ENCODE peak calls at places on chromosomes 12 and 14, in seven cellular contexts. V, A, C, I, J, G and N are unnamed samples.

GRCh38 chr12:68416350-68416749 is 84.2 kb upstream of the MDM1 start:
- DNase-seq in V (no peak), A (no peak), C (no peak), I (no peak), J (no peak), G (no peak), N (no peak)

GRCh38 chr12:58916891-58917570 is 3.3 kb downstream of the LRIG3 start:
- DNase-seq in V (no peak), A (peak), C (peak), I (no peak), J (peak), G (no peak), N (no peak)

GRCh38 chr12:95201056-95201670 is 16.1 kb downstream of the FGD6 start:
- DNase-seq in V (no peak), A (peak), C (peak), I (no peak), J (no peak), G (peak), N (no peak)

GRCh38 chr12:25072901-25073645 is 121.9 kb downstream of the DNAI7 start:
- DNase-seq in V (no peak), A (no peak), C (peak), I (no peak), J (no peak), G (no peak), N (no peak)

GRCh38 chr14:104249706-104250105 is 111.3 kb downstream of the KIF26A start:
- DNase-seq in V (no peak), A (no peak), C (no peak), I (peak), J (no peak), G (no peak), N (no peak)

GRCh38 chr12:93091851-93092558 is 162.9 kb upstream of the EEA1 start:
- DNase-seq in V (no peak), A (no peak), C (no peak), I (no peak), J (no peak), G (no peak), N (no peak)

GRCh38 chr12:69405466-69405865 is 45.9 kb downstream of the YEATS4 start:
- DNase-seq in V (no peak), A (peak), C (peak), I (no peak), J (no peak), G (peak), N (no peak)

GRCh38 chr14:106380740-106381139 is 854.4 kb downstream of the TMEM121 start:
- DNase-seq in V (no peak), A (no peak), C (no peak), I (no peak), J (no peak), G (no peak), N (no peak)

GRCh38 chr14:105582639-105583038 is 56.3 kb downstream of the TMEM121 start:
- DNase-seq in V (no peak), A (no peak), C (peak), I (peak), J (peak), G (no peak), N (no peak)

GRCh38 chr12:71438670-71439361 is 782 bp upstream of the LGR5 start:
- DNase-seq in V (no peak), A (peak), C (no peak), I (peak), J (peak), G (no peak), N (no peak)

GRCh38 chr12:64522316-64522715 is 70.4 kb downstream of the TBK1 start:
- DNase-seq in V (no peak), A (peak), C (peak), I (no peak), J (no peak), G (no peak), N (no peak)

GRCh38 chr12:66143868-66144267 is 13.3 kb upstream of the LLPH start:
- DNase-seq in V (no peak), A (no peak), C (no peak), I (no peak), J (no peak), G (no peak), N (no peak)

GRCh38 chr14:20262642-20263128 is 23.6 kb downstream of the OR11H4 start:
- DNase-seq in V (no peak), A (peak), C (peak), I (no peak), J (peak), G (no peak), N (no peak)

GRCh38 chr14:103574707-103575285 is 12.0 kb downstream of the COA8 start:
- DNase-seq in V (no peak), A (no peak), C (no peak), I (no peak), J (no peak), G (no peak), N (no peak)

GRCh38 chr12:123237646-123238329 is 4.6 kb downstream of the MTRFR start:
- DNase-seq in V (no peak), A (peak), C (peak), I (peak), J (peak), G (peak), N (no peak)

GRCh38 chr14:103099081-103099732 is 4.7 kb downstream of the EXOC3L4 start:
- DNase-seq in V (no peak), A (no peak), C (no peak), I (no peak), J (no peak), G (no peak), N (no peak)

GRCh38 chr14:105143451-105144230 is 24.9 kb downstream of the JAG2 start:
- DNase-seq in V (no peak), A (no peak), C (no peak), I (peak), J (no peak), G (no peak), N (no peak)

GRCh38 chr14:65356327-65356836 is 56.1 kb upstream of the FUT8 start:
- DNase-seq in V (no peak), A (peak), C (peak), I (peak), J (peak), G (peak), N (peak)

GRCh38 chr14:24332094-24332983 is 2.5 kb downstream of the ADCY4 start:
- DNase-seq in V (no peak), A (peak), C (peak), I (peak), J (peak), G (peak), N (peak)

DNA sequence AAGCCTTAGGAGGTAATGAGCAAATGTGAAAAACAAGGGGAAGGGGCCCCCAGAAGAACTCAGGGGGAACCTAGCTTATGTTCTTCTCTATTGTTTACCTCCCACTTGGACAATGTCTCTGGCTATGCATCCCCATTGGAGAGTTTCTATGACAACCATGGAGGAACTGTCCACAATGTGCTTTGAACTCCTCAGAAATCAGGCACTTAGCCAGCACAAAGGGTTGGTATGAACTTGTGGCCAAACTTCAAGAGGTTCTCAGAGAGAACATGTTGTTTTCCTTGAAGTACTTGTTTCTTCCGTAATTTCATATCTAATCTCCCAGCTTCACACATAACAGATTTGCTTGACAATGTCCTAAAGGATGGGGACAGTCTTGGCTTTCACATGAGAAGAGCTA is 202.7 kb upstream of the PELI2 start:
- DNase-seq in V (no peak), A (no peak), C (no peak), I (no peak), J (no peak), G (no peak), N (no peak)
- H4K8ac ChIP-seq in V (no peak), A (no peak), C (no peak), I (no peak), J (no peak), G (no peak), N (no peak)

DNA sequence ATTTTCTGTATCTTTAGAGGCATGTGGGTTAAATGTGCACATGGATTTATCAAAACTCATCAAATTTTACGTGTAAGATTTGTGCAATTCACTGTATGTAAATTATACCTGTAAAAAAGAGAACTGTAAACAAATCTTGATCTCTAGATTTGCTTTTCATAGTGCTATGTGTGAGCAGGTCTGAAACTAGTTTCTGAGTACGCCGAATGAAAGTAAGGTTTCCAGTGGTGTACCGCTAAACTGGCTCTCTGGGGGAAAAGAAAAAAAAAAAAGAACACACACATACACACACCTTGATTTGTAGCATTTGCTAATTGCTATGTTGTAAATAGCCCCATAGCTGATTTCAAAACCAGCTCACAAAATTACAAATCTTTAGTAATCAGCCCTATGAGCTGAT is 8.6 kb upstream of the SLC41A2 start:
- DNase-seq in V (no peak), A (no peak), C (no peak), I (no peak), J (no peak), G (no peak), N (no peak)
- H4K8ac ChIP-seq in V (no peak), A (no peak), C (no peak), I (no peak), J (no peak), G (no peak), N (no peak)

GRCh38 chr12:121810234-121810817 is 6.5 kb downstream of the SETD1B start:
- DNase-seq in V (no peak), A (no peak), C (no peak), I (no peak), J (no peak), G (no peak), N (no peak)
- H4K8ac ChIP-seq in V (no peak), A (peak), C (no peak), I (no peak), J (no peak), G (no peak), N (no peak)

GRCh38 chr12:27455589-27455988 is 9.1 kb downstream of the SMCO2 start:
- DNase-seq in V (no peak), A (no peak), C (no peak), I (no peak), J (no peak), G (no peak), N (no peak)
- H4K8ac ChIP-seq in V (no peak), A (no peak), C (no peak), I (no peak), J (no peak), G (no peak), N (no peak)

DNA sequence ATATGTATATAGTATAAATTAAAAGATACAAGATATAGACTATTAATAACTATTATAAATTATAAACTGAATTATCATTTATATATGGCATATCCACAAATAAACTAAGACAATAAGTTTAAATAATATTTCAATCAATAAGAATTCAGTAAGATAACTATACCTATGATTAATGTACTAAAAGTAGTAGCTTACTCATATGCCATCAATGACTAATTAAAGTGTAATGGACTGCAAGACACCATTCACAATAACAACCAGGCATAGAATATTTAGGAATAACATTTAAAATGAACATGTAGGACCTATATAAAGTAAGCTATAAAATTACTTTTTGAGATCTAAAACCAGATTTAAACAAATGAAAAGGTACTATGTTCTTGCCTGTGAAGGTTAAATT is 18.8 kb downstream of the KCNC2 start:
- DNase-seq in V (no peak), A (no peak), C (no peak), I (no peak), J (no peak), G (no peak), N (no peak)
- H4K8ac ChIP-seq in V (no peak), A (no peak), C (no peak), I (no peak), J (no peak), G (no peak), N (no peak)

GRCh38 chr14:76118594-76118993 is 33.1 kb upstream of the GPATCH2L start:
- DNase-seq in V (no peak), A (no peak), C (no peak), I (no peak), J (no peak), G (no peak), N (no peak)

GRCh38 chr14:76123426-76124095 is 28.2 kb upstream of the GPATCH2L start:
- DNase-seq in V (no peak), A (no peak), C (no peak), I (no peak), J (peak), G (no peak), N (no peak)

GRCh38 chr14:76125506-76125905 is 26.2 kb upstream of the GPATCH2L start:
- DNase-seq in V (no peak), A (no peak), C (no peak), I (no peak), J (no peak), G (no peak), N (no peak)

GRCh38 chr14:76117789-76118188 is 33.9 kb upstream of the GPATCH2L start:
- DNase-seq in V (no peak), A (no peak), C (no peak), I (no peak), J (no peak), G (no peak), N (no peak)

DNA sequence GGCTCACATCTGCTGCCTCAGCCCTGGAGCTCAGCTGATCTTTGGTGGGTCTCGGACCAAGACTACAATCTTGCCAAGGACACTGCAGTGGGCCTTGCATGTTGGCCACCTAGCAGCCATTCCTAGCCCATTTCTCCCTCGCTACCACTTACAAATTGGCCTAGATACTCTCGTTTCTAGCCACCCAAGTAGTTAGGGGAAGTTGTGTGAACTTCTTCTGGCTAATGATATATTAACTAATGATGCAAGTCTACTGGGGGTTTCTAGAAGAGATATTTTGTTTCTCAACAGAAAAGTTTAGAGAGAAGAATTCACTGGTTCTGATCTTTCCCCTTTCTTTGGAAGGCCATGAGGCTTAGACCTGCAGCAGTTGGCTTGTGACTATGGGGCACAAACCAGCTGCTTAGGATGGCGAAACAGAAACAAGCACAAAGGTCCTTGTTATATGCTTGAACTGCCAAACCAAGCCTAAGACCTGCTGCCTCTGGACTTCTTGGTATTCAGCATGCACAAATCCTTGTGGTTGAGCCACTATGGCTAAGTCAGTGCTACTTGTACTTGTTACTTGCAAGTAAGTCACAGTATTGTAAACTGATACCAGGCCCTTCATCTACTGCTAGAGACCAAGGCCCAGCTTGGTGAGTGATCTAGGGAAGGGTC is 30.5 kb upstream of the GPATCH2L start:
- DNase-seq in V (no peak), A (no peak), C (no peak), I (no peak), J (no peak), G (peak), N (no peak)
- H4K8ac ChIP-seq in V (no peak), A (no peak), C (no peak), I (no peak), J (no peak), G (no peak), N (no peak)

GRCh38 chr14:70018713-70019201 is 139.5 kb downstream of the SMOC1 start:
- DNase-seq in V (no peak), A (peak), C (peak), I (no peak), J (no peak), G (no peak), N (no peak)

GRCh38 chr14:70023871-70024270 is 144.7 kb downstream of the SMOC1 start:
- DNase-seq in V (no peak), A (no peak), C (peak), I (no peak), J (no peak), G (no peak), N (no peak)

GRCh38 chr14:70022771-70023445 is 143.7 kb downstream of the SMOC1 start:
- DNase-seq in V (no peak), A (no peak), C (no peak), I (no peak), J (no peak), G (no peak), N (no peak)

GRCh38 chr14:70020350-70021170 is 141.3 kb downstream of the SMOC1 start:
- DNase-seq in V (no peak), A (no peak), C (peak), I (no peak), J (no peak), G (peak), N (no peak)

GRCh38 chr14:70021548-70021947 is 142.3 kb downstream of the SMOC1 start:
- DNase-seq in V (no peak), A (no peak), C (no peak), I (no peak), J (no peak), G (no peak), N (no peak)
- H4K8ac ChIP-seq in V (no peak), A (no peak), C (no peak), I (no peak), J (no peak), G (no peak), N (no peak)

DNA sequence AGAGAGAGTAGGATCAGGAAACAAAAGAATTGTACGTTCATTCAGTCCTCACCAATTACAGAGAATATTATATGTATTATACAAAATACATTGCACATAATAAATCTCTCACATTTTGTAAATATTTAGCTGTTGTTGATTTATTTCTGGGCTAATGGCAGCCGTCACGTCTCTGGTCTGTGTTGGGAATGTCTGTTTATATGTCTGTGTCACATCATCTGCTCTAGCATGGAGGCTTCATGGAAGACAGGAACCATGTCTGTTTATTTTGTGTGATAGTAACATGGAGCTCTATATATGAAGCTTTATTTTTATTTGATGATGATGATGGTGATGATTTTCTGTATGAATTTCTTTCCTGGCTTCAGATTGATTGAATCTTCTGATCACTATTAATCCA is 138.3 kb downstream of the RAD51B start:
- DNase-seq in V (no peak), A (peak), C (no peak), I (no peak), J (no peak), G (no peak), N (no peak)
- H4K8ac ChIP-seq in V (no peak), A (no peak), C (no peak), I (no peak), J (no peak), G (no peak), N (no peak)